ENCODE peak calls at places on chromosomes 2 and 18, in six cellular contexts. O, P, E, V, W and N are unnamed samples.

GRCh38 chr2:127096280-127096679 is 10.7 kb downstream of the BIN1 start:
- DNase-seq in O (no peak), P (no peak), E (no peak), V (no peak), W (no peak), N (no peak)

GRCh38 chr2:21330786-21331391 is 207.1 kb downstream of the TDRD15 start:
- DNase-seq in O (peak), P (no peak), E (peak), V (no peak), W (no peak), N (no peak)

GRCh38 chr18:55018602-55019001 is 59.3 kb upstream of the CCDC68 start:
- DNase-seq in O (peak), P (no peak), E (peak), V (no peak), W (no peak), N (no peak)

GRCh38 chr2:203774760-203775159 is 68.3 kb downstream of the CD28 start:
- DNase-seq in O (no peak), P (no peak), E (peak), V (no peak), W (no peak), N (no peak)

GRCh38 chr2:173715483-173715882 is 249.7 kb downstream of the SP3 start:
- DNase-seq in O (no peak), P (no peak), E (no peak), V (no peak), W (no peak), N (no peak)

GRCh38 chr18:73315381-73315780 is 447.6 kb upstream of the NETO1 start:
- DNase-seq in O (no peak), P (no peak), E (no peak), V (no peak), W (no peak), N (no peak)

GRCh38 chr2:183597841-183598240 is 473.6 kb downstream of the NUP35 start:
- DNase-seq in O (no peak), P (no peak), E (no peak), V (no peak), W (no peak), N (no peak)

GRCh38 chr2:179596018-179596417 is 265.4 kb downstream of the ZNF385B start:
- DNase-seq in O (no peak), P (peak), E (peak), V (no peak), W (no peak), N (no peak)

GRCh38 chr18:25759111-25759510 is 331.3 kb downstream of the SS18 start:
- DNase-seq in O (peak), P (no peak), E (peak), V (no peak), W (no peak), N (no peak)

GRCh38 chr18:74126684-74127482 is 20.8 kb downstream of the FBXO15 start:
- DNase-seq in O (no peak), P (no peak), E (no peak), V (no peak), W (no peak), N (no peak)

GRCh38 chr2:88671786-88672427 is 19.6 kb upstream of the RPIA start:
- DNase-seq in O (peak), P (peak), E (peak), V (peak), W (no peak), N (peak)

GRCh38 chr18:70649683-70650082 is 360.8 kb downstream of the SOCS6 start:
- DNase-seq in O (no peak), P (peak), E (no peak), V (no peak), W (no peak), N (no peak)

GRCh38 chr2:182559623-182560022 is 132.8 kb upstream of the PDE1A start:
- DNase-seq in O (no peak), P (no peak), E (peak), V (no peak), W (no peak), N (no peak)

GRCh38 chr18:26415041-26415440 is 133.3 kb downstream of the KCTD1 start:
- DNase-seq in O (no peak), P (no peak), E (no peak), V (no peak), W (no peak), N (no peak)

GRCh38 chr18:27206411-27206810 is 21.3 kb upstream of the CHST9 start:
- DNase-seq in O (no peak), P (peak), E (no peak), V (no peak), W (no peak), N (no peak)

GRCh38 chr2:200705305-200705985 is 106.3 kb upstream of the BZW1 start:
- DNase-seq in O (peak), P (no peak), E (peak), V (peak), W (peak), N (peak)

GRCh38 chr18:70377317-70377799 is 88.5 kb downstream of the SOCS6 start:
- DNase-seq in O (peak), P (no peak), E (no peak), V (no peak), W (no peak), N (no peak)

GRCh38 chr2:119122663-119123062 is 35.9 kb downstream of the C1QL2 start:
- DNase-seq in O (no peak), P (no peak), E (no peak), V (no peak), W (no peak), N (peak)

DNA sequence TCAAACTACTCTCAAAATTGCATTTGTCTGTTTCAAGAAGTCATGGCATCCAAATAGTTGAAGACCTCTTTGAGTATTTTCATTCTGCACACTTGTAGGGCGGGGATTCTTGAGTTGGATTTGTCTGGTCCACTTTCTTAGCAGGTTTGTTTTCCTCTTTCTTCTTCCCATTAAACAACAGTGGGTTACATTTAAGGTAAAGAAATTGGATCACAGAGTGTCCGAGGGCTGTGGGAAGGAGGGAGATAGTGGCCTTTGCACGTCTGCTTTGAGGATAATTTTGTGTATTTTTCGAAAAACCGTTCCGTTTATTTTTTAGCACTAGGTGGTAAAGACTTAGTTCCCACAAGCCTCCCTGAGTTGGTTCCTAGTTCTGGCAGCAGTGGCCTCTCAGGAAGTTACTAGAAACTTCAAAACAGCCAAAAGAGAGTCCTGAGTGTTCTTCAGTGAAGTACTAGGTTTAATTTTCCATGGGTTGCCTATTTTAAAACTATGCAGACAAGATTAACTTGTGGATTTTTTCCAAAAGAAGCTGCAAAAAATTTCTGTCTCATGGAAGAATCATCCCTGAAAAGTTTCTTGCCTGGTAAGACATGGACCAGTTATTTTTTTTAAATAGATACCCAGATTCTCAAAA is 107.9 kb downstream of the CDC42EP3 start:
- DNase-seq in O (no peak), P (no peak), E (peak), V (no peak), W (no peak), N (no peak)
- H3K4me2 ChIP-seq in O (no peak), P (no peak), E (no peak), V (no peak), W (no peak), N (no peak)

GRCh38 chr2:230940476-230940815 is 15.4 kb upstream of the GPR55 start:
- DNase-seq in O (no peak), P (no peak), E (no peak), V (no peak), W (no peak), N (no peak)

GRCh38 chr2:230942920-230943896 is 18.2 kb upstream of the GPR55 start:
- DNase-seq in O (no peak), P (no peak), E (no peak), V (no peak), W (no peak), N (no peak)

GRCh38 chr2:230939691-230940475 is 14.8 kb upstream of the GPR55 start:
- DNase-seq in O (no peak), P (no peak), E (no peak), V (no peak), W (no peak), N (peak)

GRCh38 chr2:230942371-230942770 is 17.3 kb upstream of the GPR55 start:
- DNase-seq in O (no peak), P (peak), E (no peak), V (no peak), W (no peak), N (no peak)

DNA sequence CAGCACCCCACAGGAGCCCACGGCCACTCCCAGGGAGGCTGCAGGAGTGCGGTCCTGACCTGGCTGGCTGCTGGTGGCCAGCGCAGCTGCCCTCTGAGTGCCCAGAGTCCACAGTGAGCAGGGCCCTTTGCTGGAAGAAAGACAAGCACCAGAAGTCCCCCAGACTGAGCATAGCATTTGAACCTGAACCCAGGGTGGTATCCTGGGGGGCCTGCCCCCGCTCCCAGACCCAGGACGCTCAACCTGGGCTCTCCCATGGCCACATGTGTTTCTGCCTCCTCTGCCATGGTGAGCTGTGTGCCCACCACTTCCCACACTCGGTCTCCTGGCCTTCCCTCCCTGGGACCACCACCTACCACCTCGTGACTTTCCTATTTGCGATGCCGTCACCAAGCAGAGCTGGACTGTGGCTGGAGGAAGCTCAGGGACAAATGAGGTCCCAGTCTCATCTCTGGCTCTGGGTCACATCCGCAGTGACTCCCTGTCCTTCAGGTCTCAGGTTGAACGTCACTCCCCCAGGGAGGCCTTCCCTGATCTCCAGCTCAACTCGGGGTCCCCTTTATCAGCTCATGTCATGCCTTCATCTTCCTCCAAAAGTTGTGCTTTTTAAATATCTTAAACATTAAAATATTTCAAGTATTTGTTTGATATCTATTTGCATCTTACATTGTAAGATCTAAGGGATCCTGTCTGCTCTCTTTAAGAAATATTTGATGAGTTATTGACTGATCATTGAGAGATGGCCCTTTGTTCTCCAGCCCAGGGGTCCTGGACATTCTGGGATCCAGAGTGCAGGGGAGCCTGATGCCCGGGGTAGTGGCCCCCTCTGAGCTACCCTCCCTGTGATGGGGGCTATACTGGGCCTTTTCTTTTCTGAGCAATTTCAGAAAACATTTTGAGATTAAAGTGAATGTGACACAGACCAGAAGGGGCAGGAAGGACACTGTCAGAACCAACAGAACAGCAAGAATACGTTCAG is 16.4 kb upstream of the GPR55 start:
- DNase-seq in O (no peak), P (no peak), E (no peak), V (no peak), W (no peak), N (no peak)
- H4K91ac ChIP-seq in O (no peak), P (no peak), E (no peak), V (no peak), W (no peak), N (no peak)

DNA sequence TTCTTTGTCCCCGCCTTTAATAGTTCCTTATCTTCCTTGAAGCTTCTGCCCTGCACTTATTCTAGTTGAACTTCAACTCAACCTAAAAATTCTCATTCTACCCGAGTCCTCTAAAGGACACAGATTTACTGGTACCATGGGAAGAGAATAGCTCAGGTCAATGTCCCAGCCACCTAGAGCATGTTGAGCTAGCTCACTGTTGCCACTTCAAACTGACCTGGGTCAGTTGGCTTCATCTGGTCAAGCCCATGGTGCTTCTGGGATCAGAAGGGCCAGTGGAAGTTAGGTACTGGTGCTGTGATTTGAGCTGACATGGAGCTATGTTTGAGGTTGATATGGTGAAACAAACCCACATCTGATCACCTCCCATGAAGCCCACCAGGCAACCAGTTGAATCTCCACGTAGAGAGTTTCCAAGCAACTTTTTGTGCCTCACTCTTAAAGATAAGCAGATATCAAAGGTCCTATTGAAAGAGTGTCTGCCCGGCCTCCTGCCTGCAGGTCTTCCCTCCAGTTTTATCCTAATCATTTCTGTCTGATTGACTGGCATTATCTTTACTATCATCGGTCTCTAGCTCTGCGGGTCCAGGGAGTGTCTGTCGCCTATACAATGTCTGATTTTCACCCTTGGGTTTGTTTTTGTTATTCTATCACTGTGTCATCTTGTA is 17.2 kb downstream of the GREB1 start:
- DNase-seq in O (no peak), P (no peak), E (no peak), V (no peak), W (no peak), N (no peak)
- H3K18ac ChIP-seq in O (no peak), P (no peak), E (no peak), V (no peak), W (no peak), N (no peak)

GRCh38 chr2:236566596-236566995 is 3.0 kb upstream of the ACKR3 start:
- DNase-seq in O (no peak), P (no peak), E (no peak), V (no peak), W (no peak), N (no peak)

GRCh38 chr2:236562434-236562833 is 7.2 kb upstream of the ACKR3 start:
- DNase-seq in O (peak), P (peak), E (peak), V (no peak), W (no peak), N (no peak)

GRCh38 chr2:236563953-236564352 is 5.7 kb upstream of the ACKR3 start:
- DNase-seq in O (no peak), P (no peak), E (no peak), V (no peak), W (no peak), N (no peak)

GRCh38 chr2:236565879-236566402 is 3.7 kb upstream of the ACKR3 start:
- DNase-seq in O (no peak), P (no peak), E (no peak), V (no peak), W (no peak), N (peak)

DNA sequence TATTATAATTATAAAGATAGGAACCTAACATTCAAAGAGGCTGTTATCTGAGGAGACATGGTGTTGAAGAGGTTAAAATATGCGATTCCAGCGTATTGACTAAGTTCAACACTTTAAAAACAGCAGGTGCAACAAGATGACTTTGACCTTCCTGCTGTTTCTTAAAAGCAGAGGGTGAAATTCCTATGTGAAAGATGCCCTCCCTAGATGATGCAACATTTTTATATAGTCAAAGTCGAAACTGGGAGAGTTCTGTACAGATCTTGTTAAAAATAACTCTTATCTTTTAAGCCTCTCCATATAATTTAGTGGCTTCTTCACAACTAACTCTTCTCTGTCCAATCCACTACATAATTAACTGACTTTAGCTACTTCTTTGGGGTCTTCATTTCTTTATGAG is 4.4 kb upstream of the ACKR3 start:
- DNase-seq in O (no peak), P (no peak), E (no peak), V (no peak), W (no peak), N (no peak)
- H3K4me2 ChIP-seq in O (no peak), P (no peak), E (no peak), V (no peak), W (no peak), N (no peak)